ENCODE peak calls at places on chromosome 9, in four cellular contexts. T, K, S and R are unnamed samples.

GRCh38 chr9:119167876-119168275 is 201.4 kb downstream of the BRINP1 start:
- DNase-seq in T (no peak), K (no peak), S (no peak), R (no peak)

GRCh38 chr9:88922091-88922490 is 69.2 kb upstream of the S1PR3 start:
- DNase-seq in S (no peak), T (no peak), K (no peak), R (no peak)

GRCh38 chr9:129938291-129938979 is 103.2 kb downstream of the USP20 start:
- DNase-seq in T (no peak), S (peak), K (no peak), R (no peak)

GRCh38 chr9:81613002-81613750 is 76.2 kb downstream of the TLE1 start:
- DNase-seq in T (peak), K (no peak), S (peak), R (no peak)

GRCh38 chr9:133727876-133728441 is 10.2 kb downstream of the SARDH start:
- DNase-seq in S (no peak), K (peak), T (no peak), R (peak)

GRCh38 chr9:36165766-36166149 is 3.4 kb upstream of the CCIN start:
- DNase-seq in T (no peak), S (peak), K (no peak), R (no peak)

GRCh38 chr9:96169488-96169887 is 132.5 kb downstream of the HSD17B3 start:
- DNase-seq in K (peak), S (peak), T (no peak), R (peak)

GRCh38 chr9:93911136-93911745 is 43.9 kb downstream of the BARX1 start:
- DNase-seq in T (no peak), K (no peak), S (no peak), R (no peak)

GRCh38 chr9:134602547-134603362 is 38.8 kb upstream of the COL5A1 start:
- DNase-seq in S (peak), K (no peak), T (no peak), R (no peak)

GRCh38 chr9:37908283-37908682 is 4.4 kb upstream of the SLC25A51 start:
- DNase-seq in S (no peak), K (no peak), T (no peak), R (no peak)

GRCh38 chr9:132125944-132126720 is 35.7 kb upstream of the NTNG2 start:
- DNase-seq in T (no peak), S (no peak), K (no peak), R (no peak)

GRCh38 chr9:87973791-87974292 is 491 bp downstream of the CDK20 start:
- DNase-seq in T (no peak), S (no peak), K (peak), R (no peak)

GRCh38 chr9:72951520-72952393 is 1.1 kb downstream of the ALDH1A1 start:
- DNase-seq in S (no peak), T (no peak), K (no peak), R (no peak)

GRCh38 chr9:751137-752051 is 90.1 kb upstream of the DMRT1 start:
- DNase-seq in S (peak), K (no peak), T (no peak), R (no peak)

GRCh38 chr9:132163876-132164603 is 2.2 kb downstream of the NTNG2 start:
- DNase-seq in S (no peak), T (no peak), K (peak), R (no peak)

GRCh38 chr9:134314950-134315715 is 11.1 kb upstream of the RXRA start:
- DNase-seq in T (no peak), S (no peak), K (peak), R (no peak)

GRCh38 chr9:106324071-106324470 is 538.9 kb upstream of the ZNF462 start:
- DNase-seq in T (no peak), K (peak), S (no peak), R (no peak)

GRCh38 chr9:138072897-138073296 is 195.3 kb downstream of the CACNA1B start:
- DNase-seq in S (no peak), K (no peak), T (no peak), R (no peak)

GRCh38 chr9:79023134-79023577 is 548.6 kb upstream of the TLE4 start:
- DNase-seq in K (no peak), S (peak), T (no peak), R (no peak)

GRCh38 chr9:123336455-123336854 is 19.5 kb upstream of the CRB2 start:
- DNase-seq in T (no peak), S (no peak), K (no peak), R (no peak)

GRCh38 chr9:137982132-137982666 is 104.6 kb downstream of the CACNA1B start:
- DNase-seq in T (no peak), K (no peak), S (no peak), R (no peak)

GRCh38 chr9:81190659-81191058 is 498.7 kb downstream of the TLE1 start:
- DNase-seq in K (no peak), S (no peak), T (no peak), R (no peak)

GRCh38 chr9:88745281-88746001 is 210.5 kb downstream of the NXNL2 start:
- DNase-seq in S (peak), T (no peak), K (no peak), R (no peak)

GRCh38 chr9:136648746-136649145 is 14.0 kb upstream of the EGFL7 start:
- DNase-seq in S (no peak), T (no peak), K (no peak), R (no peak)

GRCh38 chr9:4700093-4700492 is 20.7 kb downstream of the CDC37L1 start:
- DNase-seq in K (no peak), T (no peak), S (peak), R (no peak)

GRCh38 chr9:131736440-131736839 is 3.4 kb downstream of the RAPGEF1 start:
- DNase-seq in K (no peak), S (no peak), T (no peak), R (no peak)

GRCh38 chr9:37988602-37989001 is 80.4 kb downstream of the SHB start:
- DNase-seq in T (no peak), S (no peak), K (no peak), R (no peak)

GRCh38 chr9:6330958-6331634 is 2.9 kb downstream of the TPD52L3 start:
- DNase-seq in S (no peak), T (no peak), K (no peak), R (no peak)

GRCh38 chr9:111013250-111013649 is 25.0 kb downstream of the LPAR1 start:
- DNase-seq in T (no peak), S (no peak), K (no peak), R (no peak)

GRCh38 chr9:137167752-137168574 is 1.9 kb downstream of the LRRC26 start:
- DNase-seq in S (no peak), K (peak), T (no peak), R (no peak)

GRCh38 chr9:88270398-88270797 is 117.8 kb upstream of the SPIN1 start:
- DNase-seq in S (no peak), K (no peak), T (no peak), R (no peak)

GRCh38 chr9:27518809-27519208 is 5.3 kb upstream of the IFNK start:
- DNase-seq in S (no peak), K (no peak), T (no peak), R (no peak)

GRCh38 chr9:32627394-32627954 is 8.0 kb downstream of the TAF1L start:
- DNase-seq in S (no peak), T (no peak), K (no peak), R (no peak)

GRCh38 chr9:34498511-34498910 is 24.3 kb downstream of the ENHO start:
- DNase-seq in K (no peak), S (no peak), T (no peak), R (no peak)

GRCh38 chr9:88574993-88575392 is 40.0 kb downstream of the NXNL2 start:
- DNase-seq in S (peak), K (no peak), T (peak), R (no peak)

GRCh38 chr9:14271078-14271673 is 42.8 kb downstream of the NFIB start:
- DNase-seq in K (peak), T (no peak), S (peak), R (no peak)

GRCh38 chr9:125749287-125749935 is 2.2 kb downstream of the PBX3 start:
- DNase-seq in K (no peak), T (no peak), S (no peak), R (no peak)

GRCh38 chr9:76378367-76379073 is 15.7 kb downstream of the RFK start:
- DNase-seq in S (no peak), T (no peak), K (no peak), R (no peak)
- TF ChIP-seq CTCF in S (no peak), T (no peak), K (no peak), R (no peak)

GRCh38 chr9:115595951-115596742 is 478.2 kb upstream of the TNC start:
- DNase-seq in S (peak), T (no peak), K (peak), R (no peak)

GRCh38 chr9:115591584-115591984 is 473.6 kb upstream of the TNC start:
- DNase-seq in S (peak), T (peak), K (peak), R (peak)

GRCh38 chr9:115594551-115594950 is 476.6 kb upstream of the TNC start:
- DNase-seq in T (no peak), K (no peak), S (peak), R (no peak)

GRCh38 chr9:115596743-115597080 is 478.8 kb upstream of the TNC start:
- DNase-seq in K (no peak), T (no peak), S (no peak), R (no peak)

DNA sequence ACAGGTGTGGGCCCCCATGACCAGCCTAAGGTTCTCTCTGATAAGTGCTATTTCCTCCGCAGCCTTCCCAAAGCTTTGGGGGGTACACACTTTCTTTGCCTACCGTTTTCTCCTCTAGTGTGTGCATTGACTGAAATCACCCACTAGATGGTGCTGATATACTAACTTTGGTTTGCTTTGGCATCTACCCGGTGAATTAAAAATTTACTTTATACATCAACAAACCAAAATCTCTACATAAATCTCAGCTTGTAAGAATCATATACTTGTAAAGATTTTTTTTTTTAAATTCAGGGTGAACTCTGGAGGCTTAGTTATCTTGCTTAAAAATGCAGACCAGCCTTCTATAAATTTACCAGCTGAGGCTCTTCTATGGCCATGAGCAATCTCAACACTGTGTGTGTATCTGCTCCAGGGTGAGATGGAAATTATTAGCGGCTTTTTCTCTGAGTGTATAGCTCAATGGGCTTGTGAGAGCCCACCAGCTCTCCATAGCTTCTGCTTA is 475.7 kb upstream of the TNC start:
- DNase-seq in T (no peak), K (peak), S (peak), R (no peak)
- TF ChIP-seq CTCF in T (peak), K (peak), S (peak), R (peak)

GRCh38 chr9:9399982-9400381 is 1212.8 kb downstream of the PTPRD start:
- DNase-seq in K (no peak), T (no peak), S (no peak), R (no peak)

GRCh38 chr9:9392755-9393154 is 1220.0 kb downstream of the PTPRD start:
- DNase-seq in K (no peak), T (no peak), S (no peak), R (no peak)

GRCh38 chr9:9389904-9390303 is 1222.9 kb downstream of the PTPRD start:
- DNase-seq in T (no peak), K (no peak), S (no peak), R (no peak)

DNA sequence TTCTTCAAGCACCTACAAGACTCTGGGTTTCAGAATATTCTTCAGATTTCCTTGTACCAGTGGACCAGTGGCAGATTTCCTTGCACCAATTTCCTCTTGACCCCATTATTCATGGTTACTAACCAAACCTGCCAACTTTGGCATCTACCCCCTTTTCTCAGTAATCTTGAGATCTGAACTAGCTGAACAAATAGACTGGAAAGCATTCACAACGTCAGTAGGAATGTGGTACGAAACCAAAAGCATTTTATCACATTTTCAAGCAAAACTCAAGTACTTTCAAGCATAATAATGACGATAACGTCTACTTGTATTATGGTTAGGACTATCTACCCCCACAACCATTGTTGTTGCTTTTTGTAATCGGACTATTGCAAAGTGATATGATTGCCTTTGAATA is 1217.3 kb downstream of the PTPRD start:
- DNase-seq in T (no peak), S (no peak), K (no peak), R (no peak)
- TF ChIP-seq CTCF in T (no peak), S (no peak), K (no peak), R (no peak)

DNA sequence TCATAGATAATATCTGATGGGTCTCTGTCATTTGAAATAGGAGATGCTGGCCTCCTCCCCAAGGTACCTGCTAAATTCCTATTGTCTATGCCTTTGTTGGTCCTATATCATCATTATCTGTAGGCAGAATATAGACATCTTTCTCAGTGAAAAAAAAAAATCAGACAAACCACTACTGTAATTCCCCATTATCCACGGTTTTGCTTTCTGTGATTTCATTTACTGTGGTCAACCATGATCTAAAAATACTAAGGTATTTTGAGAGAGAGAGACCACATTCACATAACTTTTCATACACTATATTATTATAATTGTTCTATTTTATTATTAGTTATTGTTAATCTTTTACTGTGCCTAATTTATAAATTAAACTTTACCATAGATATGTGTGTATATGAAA is 122.5 kb downstream of the INVS start:
- DNase-seq in T (no peak), S (no peak), K (no peak), R (no peak)
- TF ChIP-seq CTCF in T (no peak), S (no peak), K (no peak), R (no peak)

GRCh38 chr9:127398715-127399400 is 1.9 kb downstream of the SLC2A8 start:
- DNase-seq in K (no peak), S (no peak), T (no peak), R (no peak)

GRCh38 chr9:127396253-127396807 is 639 bp upstream of the SLC2A8 start:
- DNase-seq in K (no peak), T (no peak), S (no peak), R (no peak)

GRCh38 chr9:127395491-127396252 is 1.3 kb upstream of the SLC2A8 start:
- DNase-seq in T (no peak), S (no peak), K (no peak), R (no peak)

GRCh38 chr9:127397722-127398647 is 1.0 kb downstream of the SLC2A8 start:
- DNase-seq in K (peak), T (peak), S (peak), R (peak)

GRCh38 chr9:127396808-127397721 is at the start of gene SLC2A8:
- DNase-seq in K (peak), S (peak), T (peak), R (peak)
- TF ChIP-seq CTCF in K (peak), S (peak), T (no peak), R (peak)

DNA sequence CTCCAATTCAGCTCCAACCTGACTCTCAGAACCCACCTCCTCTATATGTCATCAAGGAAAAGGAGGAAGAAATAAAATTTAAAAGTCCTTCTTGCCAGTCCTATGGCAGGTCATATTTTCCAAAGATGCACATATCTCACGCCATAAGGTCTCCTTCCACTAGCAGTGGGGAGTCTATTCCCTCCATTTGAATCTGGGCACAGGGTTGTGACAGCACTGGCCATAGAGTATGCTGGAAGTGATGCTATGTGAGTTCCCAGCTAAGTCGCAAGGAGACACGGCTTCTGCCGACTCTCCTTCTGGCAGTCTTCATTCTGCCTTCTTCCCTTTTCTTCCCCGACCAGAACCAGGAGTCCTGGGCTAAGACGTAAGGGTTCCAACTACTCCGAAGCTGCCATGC is 883.9 kb upstream of the DMAC1 start:
- DNase-seq in K (no peak), T (no peak), S (no peak), R (no peak)
- TF ChIP-seq CTCF in K (no peak), T (no peak), S (no peak), R (no peak)

GRCh38 chr9:83479765-83480164 is 58.4 kb downstream of the FRMD3 start:
- DNase-seq in T (no peak), S (no peak), K (no peak), R (no peak)
- TF ChIP-seq CTCF in T (no peak), S (no peak), K (no peak), R (no peak)

GRCh38 chr9:2622361-2623045 is 916 bp downstream of the VLDLR start:
- DNase-seq in T (peak), K (peak), S (peak), R (peak)
- TF ChIP-seq CTCF in T (no peak), K (no peak), S (no peak), R (no peak)

DNA sequence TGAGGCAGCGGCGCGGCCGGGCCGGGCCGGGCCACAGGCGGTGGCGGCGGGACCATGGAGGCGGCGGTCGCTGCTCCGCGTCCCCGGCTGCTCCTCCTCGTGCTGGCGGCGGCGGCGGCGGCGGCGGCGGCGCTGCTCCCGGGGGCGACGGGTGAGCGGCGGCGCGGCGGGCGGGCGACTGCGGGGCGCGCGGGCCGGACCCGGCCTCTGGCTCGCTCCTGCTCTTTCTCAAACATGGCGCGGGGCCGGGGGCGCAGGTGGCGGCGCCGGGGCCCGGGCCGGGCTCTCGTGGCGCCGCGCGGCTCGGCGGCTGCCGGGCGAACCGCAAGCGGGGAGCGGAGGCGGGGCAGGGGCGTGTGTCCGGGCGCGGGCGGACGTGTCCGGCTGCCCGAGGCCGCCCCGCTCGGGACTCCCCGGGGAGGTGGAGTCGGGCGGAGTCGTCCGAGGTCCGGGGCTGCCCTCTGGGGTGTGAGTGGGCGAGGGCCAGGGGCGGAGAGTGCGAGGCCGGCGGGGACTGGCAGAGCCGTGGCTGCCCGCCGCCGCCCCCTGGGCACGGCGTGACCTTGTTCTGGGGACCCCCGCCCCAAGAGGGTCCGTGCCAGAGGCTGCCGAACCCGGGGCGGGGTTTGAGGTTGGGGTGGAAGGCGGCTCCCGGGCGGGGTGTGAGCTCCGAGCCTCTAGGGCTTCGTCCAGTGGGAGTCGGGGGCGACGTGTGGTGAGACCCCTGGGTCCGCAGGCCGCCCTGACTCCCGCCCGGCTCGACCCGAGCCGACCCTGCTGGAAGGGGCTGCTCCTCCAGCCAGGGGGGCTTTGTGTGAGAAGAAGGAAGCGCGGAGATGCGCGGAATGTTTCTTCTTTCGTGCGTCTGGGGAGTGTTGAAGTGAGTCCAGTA is 485 bp downstream of the TGFBR1 start:
- DNase-seq in T (peak), K (peak), S (peak), R (peak)
- TF ChIP-seq CTCF in T (no peak), K (no peak), S (no peak), R (no peak)